ENCODE peak calls at places on chromosomes 2 and 18, in seven cellular contexts. One of them, this sample, is unnamed.

GRCh38 chr2:240704651-240705050 is 13.0 kb downstream of the AQP12A start:
- DNase-seq in RWPE1: no peak
- DNase-seq in A549: no peak
- DNase-seq in HFF-Myc: no peak
- DNase-seq in spleen: peak
- DNase-seq in heart left ventricle: peak
- DNase-seq in HL-60: no peak
- DNase-seq in this sample: peak

GRCh38 chr2:127386764-127387654 is 766 bp downstream of the MAP3K2 start:
- DNase-seq in A549: peak
- DNase-seq in RWPE1: peak
- DNase-seq in heart left ventricle: peak
- DNase-seq in HFF-Myc: peak
- DNase-seq in spleen: peak
- DNase-seq in HL-60: peak
- DNase-seq in this sample: peak

GRCh38 chr2:192146069-192147006 is 48.4 kb downstream of the TMEFF2 start:
- DNase-seq in RWPE1: peak
- DNase-seq in heart left ventricle: no peak
- DNase-seq in spleen: no peak
- DNase-seq in HL-60: no peak
- DNase-seq in A549: no peak
- DNase-seq in HFF-Myc: no peak
- DNase-seq in this sample: no peak

GRCh38 chr2:144596074-144596871 is 76.4 kb upstream of the ZEB2 start:
- DNase-seq in spleen: no peak
- DNase-seq in RWPE1: peak
- DNase-seq in HL-60: peak
- DNase-seq in A549: peak
- DNase-seq in HFF-Myc: no peak
- DNase-seq in heart left ventricle: no peak
- DNase-seq in this sample: no peak

GRCh38 chr2:55137024-55137958 is 87.0 kb upstream of the RTN4 start:
- DNase-seq in HFF-Myc: no peak
- DNase-seq in A549: no peak
- DNase-seq in heart left ventricle: no peak
- DNase-seq in RWPE1: no peak
- DNase-seq in spleen: no peak
- DNase-seq in HL-60: peak
- DNase-seq in this sample: no peak

GRCh38 chr2:134144651-134145050 is 109.2 kb upstream of the MGAT5 start:
- DNase-seq in RWPE1: no peak
- DNase-seq in spleen: no peak
- DNase-seq in A549: no peak
- DNase-seq in HL-60: no peak
- DNase-seq in HFF-Myc: no peak
- DNase-seq in heart left ventricle: no peak
- DNase-seq in this sample: no peak

GRCh38 chr2:33583194-33583938 is 15.7 kb downstream of the FAM98A start:
- DNase-seq in HFF-Myc: no peak
- DNase-seq in A549: no peak
- DNase-seq in spleen: no peak
- DNase-seq in heart left ventricle: no peak
- DNase-seq in HL-60: peak
- DNase-seq in RWPE1: no peak
- DNase-seq in this sample: no peak

GRCh38 chr2:99543247-99543646 is 53.4 kb upstream of the REV1 start:
- DNase-seq in A549: no peak
- DNase-seq in spleen: no peak
- DNase-seq in heart left ventricle: no peak
- DNase-seq in HL-60: no peak
- DNase-seq in HFF-Myc: no peak
- DNase-seq in RWPE1: no peak
- DNase-seq in this sample: no peak

GRCh38 chr2:47937677-47938076 is 31.4 kb upstream of the FBXO11 start:
- DNase-seq in heart left ventricle: no peak
- DNase-seq in A549: no peak
- DNase-seq in RWPE1: no peak
- DNase-seq in HFF-Myc: no peak
- DNase-seq in HL-60: no peak
- DNase-seq in spleen: no peak
- DNase-seq in this sample: no peak

GRCh38 chr2:196204991-196205766 is 33.8 kb upstream of the STK17B start:
- DNase-seq in A549: no peak
- DNase-seq in spleen: no peak
- DNase-seq in heart left ventricle: no peak
- DNase-seq in RWPE1: no peak
- DNase-seq in HL-60: no peak
- DNase-seq in HFF-Myc: no peak
- DNase-seq in this sample: no peak

GRCh38 chr18:833197-833596 is 21.2 kb upstream of the YES1 start:
- DNase-seq in HL-60: no peak
- DNase-seq in A549: no peak
- DNase-seq in heart left ventricle: no peak
- DNase-seq in spleen: no peak
- DNase-seq in HFF-Myc: no peak
- DNase-seq in RWPE1: no peak
- DNase-seq in this sample: no peak

GRCh38 chr2:141438536-141438935 is 692.3 kb downstream of the LRP1B start:
- DNase-seq in A549: no peak
- DNase-seq in HL-60: no peak
- DNase-seq in spleen: no peak
- DNase-seq in HFF-Myc: no peak
- DNase-seq in RWPE1: no peak
- DNase-seq in heart left ventricle: no peak
- DNase-seq in this sample: no peak

GRCh38 chr2:6394266-6394665 is 471.4 kb downstream of the CMPK2 start:
- DNase-seq in HL-60: no peak
- DNase-seq in RWPE1: no peak
- DNase-seq in heart left ventricle: no peak
- DNase-seq in A549: no peak
- DNase-seq in spleen: no peak
- DNase-seq in HFF-Myc: no peak
- DNase-seq in this sample: no peak

GRCh38 chr18:70490008-70490933 is 201.4 kb downstream of the SOCS6 start:
- DNase-seq in RWPE1: peak
- DNase-seq in A549: no peak
- DNase-seq in spleen: no peak
- DNase-seq in heart left ventricle: no peak
- DNase-seq in HL-60: peak
- DNase-seq in HFF-Myc: peak
- DNase-seq in this sample: no peak

GRCh38 chr2:36960005-36960675 is 6.2 kb downstream of the STRN start:
- DNase-seq in HFF-Myc: no peak
- DNase-seq in A549: no peak
- DNase-seq in spleen: no peak
- DNase-seq in RWPE1: no peak
- DNase-seq in heart left ventricle: no peak
- DNase-seq in HL-60: no peak
- DNase-seq in this sample: no peak

GRCh38 chr2:148483675-148484074 is 160.9 kb upstream of the EPC2 start:
- DNase-seq in A549: no peak
- DNase-seq in HFF-Myc: no peak
- DNase-seq in heart left ventricle: no peak
- DNase-seq in RWPE1: no peak
- DNase-seq in spleen: no peak
- DNase-seq in HL-60: no peak
- DNase-seq in this sample: no peak

GRCh38 chr2:112795720-112796119 is 11.4 kb upstream of the IL1A start:
- DNase-seq in spleen: no peak
- DNase-seq in HFF-Myc: no peak
- DNase-seq in RWPE1: peak
- DNase-seq in heart left ventricle: no peak
- DNase-seq in A549: no peak
- DNase-seq in HL-60: peak
- DNase-seq in this sample: no peak

GRCh38 chr2:151049746-151050145 is 211.9 kb downstream of the RBM43 start:
- DNase-seq in HFF-Myc: no peak
- DNase-seq in heart left ventricle: no peak
- DNase-seq in HL-60: no peak
- DNase-seq in RWPE1: peak
- DNase-seq in spleen: no peak
- DNase-seq in A549: no peak
- DNase-seq in this sample: no peak

GRCh38 chr2:19611491-19612332 is 253.3 kb upstream of the OSR1 start:
- DNase-seq in A549: peak
- DNase-seq in spleen: no peak
- DNase-seq in heart left ventricle: no peak
- DNase-seq in RWPE1: peak
- DNase-seq in HL-60: no peak
- DNase-seq in HFF-Myc: peak
- DNase-seq in this sample: no peak

GRCh38 chr2:39845460-39846146 is 66.5 kb upstream of the THUMPD2 start:
- DNase-seq in A549: no peak
- DNase-seq in RWPE1: peak
- DNase-seq in HL-60: no peak
- DNase-seq in heart left ventricle: no peak
- DNase-seq in spleen: no peak
- DNase-seq in HFF-Myc: no peak
- DNase-seq in this sample: no peak

GRCh38 chr2:15939854-15940660 is at the start of gene MYCN:
- DNase-seq in HL-60: peak
- DNase-seq in spleen: no peak
- DNase-seq in heart left ventricle: no peak
- DNase-seq in A549: peak
- DNase-seq in HFF-Myc: no peak
- DNase-seq in RWPE1: peak
- DNase-seq in this sample: peak

GRCh38 chr2:164664070-164664469 is 42.8 kb upstream of the GRB14 start:
- DNase-seq in spleen: no peak
- DNase-seq in HFF-Myc: no peak
- DNase-seq in RWPE1: no peak
- DNase-seq in A549: no peak
- DNase-seq in heart left ventricle: no peak
- DNase-seq in HL-60: no peak
- DNase-seq in this sample: no peak

GRCh38 chr2:12763486-12763885 is 46.8 kb downstream of the TRIB2 start:
- DNase-seq in HFF-Myc: no peak
- DNase-seq in HL-60: no peak
- DNase-seq in spleen: no peak
- DNase-seq in RWPE1: no peak
- DNase-seq in A549: no peak
- DNase-seq in heart left ventricle: no peak
- DNase-seq in this sample: no peak

DNA sequence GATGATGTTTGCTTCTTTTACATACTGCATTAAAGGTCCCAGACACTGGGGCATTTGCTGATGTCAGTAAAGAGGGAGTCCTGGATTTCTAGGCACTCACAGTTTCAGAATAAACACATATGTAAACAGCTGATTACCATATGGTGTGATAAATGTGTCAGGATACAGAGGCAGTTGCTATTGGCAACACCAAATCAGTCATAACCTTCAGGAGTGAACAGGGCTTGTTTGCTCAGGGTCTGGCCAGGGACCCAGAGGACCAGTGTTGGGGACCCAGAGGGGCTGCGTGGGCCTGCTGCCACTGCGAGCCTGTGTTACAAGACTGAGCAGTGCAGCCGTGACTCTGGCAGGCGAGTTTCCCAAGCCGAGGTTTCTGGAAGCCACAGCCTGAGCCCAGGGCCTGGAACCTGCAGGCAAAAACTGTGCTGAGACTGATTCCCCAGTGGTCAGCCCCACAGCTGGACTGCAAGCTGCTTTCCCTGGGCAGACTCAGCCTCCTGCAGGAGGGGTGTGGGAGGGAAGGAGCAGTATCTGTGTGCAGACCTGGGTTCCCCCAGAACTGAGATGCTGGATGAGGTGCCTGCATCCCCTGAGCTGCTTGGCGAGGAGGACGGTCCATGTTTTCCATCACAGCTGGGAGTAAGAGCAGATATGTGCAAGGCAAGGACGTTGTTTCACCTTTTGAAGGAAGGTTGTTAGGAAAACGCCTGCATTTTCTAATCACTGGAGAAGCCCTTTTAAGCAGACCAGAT is 23.6 kb downstream of the ASAP2 start:
- DNase-seq in RWPE1: no peak
- DNase-seq in A549: no peak
- DNase-seq in HFF-Myc: no peak
- DNase-seq in heart left ventricle: no peak
- DNase-seq in HL-60: no peak
- DNase-seq in spleen: no peak
- DNase-seq in this sample: no peak
- TF ChIP-seq CTCF in RWPE1: no peak
- TF ChIP-seq CTCF in A549: no peak
- TF ChIP-seq CTCF in HFF-Myc: no peak
- TF ChIP-seq CTCF in heart left ventricle: no peak
- TF ChIP-seq CTCF in HL-60: no peak
- TF ChIP-seq CTCF in spleen: no peak
- TF ChIP-seq CTCF in this sample: peak

GRCh38 chr2:226446406-226447001 is 353.1 kb downstream of the IRS1 start:
- DNase-seq in HL-60: no peak
- DNase-seq in A549: no peak
- DNase-seq in RWPE1: no peak
- DNase-seq in spleen: no peak
- DNase-seq in heart left ventricle: no peak
- DNase-seq in HFF-Myc: no peak
- DNase-seq in this sample: no peak
- TF ChIP-seq CTCF in HL-60: no peak
- TF ChIP-seq CTCF in A549: no peak
- TF ChIP-seq CTCF in RWPE1: no peak
- TF ChIP-seq CTCF in spleen: no peak
- TF ChIP-seq CTCF in heart left ventricle: no peak
- TF ChIP-seq CTCF in HFF-Myc: no peak
- TF ChIP-seq CTCF in this sample: no peak

GRCh38 chr2:168915433-168916328 is 14.6 kb downstream of the G6PC2 start:
- DNase-seq in RWPE1: no peak
- DNase-seq in HL-60: no peak
- DNase-seq in spleen: no peak
- DNase-seq in heart left ventricle: no peak
- DNase-seq in HFF-Myc: no peak
- DNase-seq in A549: no peak
- DNase-seq in this sample: no peak
- TF ChIP-seq CTCF in RWPE1: no peak
- TF ChIP-seq CTCF in HL-60: no peak
- TF ChIP-seq CTCF in spleen: no peak
- TF ChIP-seq CTCF in heart left ventricle: no peak
- TF ChIP-seq CTCF in HFF-Myc: no peak
- TF ChIP-seq CTCF in A549: no peak
- TF ChIP-seq CTCF in this sample: no peak

DNA sequence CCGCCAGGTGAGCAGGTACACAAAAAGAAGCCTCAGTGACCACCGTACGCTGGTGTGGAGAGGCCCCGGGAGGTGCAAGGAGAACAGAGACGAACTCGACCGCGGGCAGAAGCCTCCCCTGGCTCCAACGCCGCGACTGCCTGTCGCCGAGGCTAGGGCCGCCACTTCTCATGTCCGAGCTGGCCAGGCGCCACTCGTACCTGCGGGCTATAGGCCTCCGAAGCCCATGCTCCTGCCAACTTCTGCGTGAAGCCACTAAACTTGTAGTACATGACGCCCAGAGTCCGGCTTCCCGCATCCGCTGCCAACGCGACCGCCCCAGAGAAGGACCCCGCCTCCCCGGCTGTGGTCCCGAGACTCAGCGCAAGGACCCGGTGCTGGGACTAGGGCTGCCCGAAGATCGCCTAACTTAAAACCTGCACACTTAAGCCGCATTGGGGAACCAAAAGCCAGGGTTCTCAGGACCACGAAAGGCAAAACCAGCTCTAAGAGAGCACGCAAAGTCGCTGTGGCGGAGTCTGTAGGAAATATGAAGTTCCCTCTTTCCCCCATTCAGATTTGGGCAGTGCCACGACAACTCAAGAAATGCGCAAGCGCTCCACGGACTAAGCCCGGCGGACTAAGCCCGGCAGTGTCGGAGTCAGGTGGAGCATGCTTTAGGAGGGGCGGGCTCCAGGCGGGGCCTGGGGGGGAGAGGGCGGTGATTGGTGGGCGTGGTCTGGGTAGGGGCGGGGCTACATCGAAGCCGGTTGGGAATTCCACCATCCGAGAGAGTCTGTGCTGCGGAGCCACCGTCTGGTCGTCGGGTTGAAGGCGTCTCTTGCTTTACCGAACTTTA is at the start of gene COX7A2L:
- DNase-seq in heart left ventricle: peak
- DNase-seq in spleen: peak
- DNase-seq in RWPE1: peak
- DNase-seq in A549: peak
- DNase-seq in HFF-Myc: peak
- DNase-seq in HL-60: peak
- DNase-seq in this sample: peak
- TF ChIP-seq CTCF in heart left ventricle: peak
- TF ChIP-seq CTCF in spleen: peak
- TF ChIP-seq CTCF in RWPE1: peak
- TF ChIP-seq CTCF in A549: peak
- TF ChIP-seq CTCF in HFF-Myc: peak
- TF ChIP-seq CTCF in HL-60: no peak
- TF ChIP-seq CTCF in this sample: peak